ENCODE peak calls at places on chromosome 4, in seven cellular contexts. One of them, this sample, is unnamed.

GRCh38 chr4:99821918-99822503 is 5.4 kb downstream of the DAPP1 start:
- DNase-seq in T-helper 9 cell: no peak
- DNase-seq in effector memory CD8-positive, alpha-beta T cell: no peak
- DNase-seq in brain microvascular endothelial cell: no peak
- DNase-seq in AG09309: no peak
- DNase-seq in breast epithelium: no peak
- DNase-seq in NCI-H2081: no peak
- DNase-seq in this sample: no peak

GRCh38 chr4:140688711-140689598 is 67.2 kb downstream of the TBC1D9 start:
- DNase-seq in NCI-H2081: no peak
- DNase-seq in AG09309: no peak
- DNase-seq in breast epithelium: no peak
- DNase-seq in brain microvascular endothelial cell: no peak
- DNase-seq in T-helper 9 cell: no peak
- DNase-seq in effector memory CD8-positive, alpha-beta T cell: no peak
- DNase-seq in this sample: no peak

GRCh38 chr4:8376361-8377102 is 64.0 kb downstream of the ACOX3 start:
- DNase-seq in NCI-H2081: peak
- DNase-seq in AG09309: no peak
- DNase-seq in T-helper 9 cell: no peak
- DNase-seq in breast epithelium: no peak
- DNase-seq in brain microvascular endothelial cell: peak
- DNase-seq in effector memory CD8-positive, alpha-beta T cell: no peak
- DNase-seq in this sample: no peak

GRCh38 chr4:76016383-76016782 is 6.9 kb downstream of the CXCL10 start:
- DNase-seq in AG09309: no peak
- DNase-seq in T-helper 9 cell: no peak
- DNase-seq in brain microvascular endothelial cell: no peak
- DNase-seq in breast epithelium: no peak
- DNase-seq in effector memory CD8-positive, alpha-beta T cell: no peak
- DNase-seq in NCI-H2081: no peak
- DNase-seq in this sample: no peak

GRCh38 chr4:78864405-78865024 is 74.7 kb downstream of the PAQR3 start:
- DNase-seq in brain microvascular endothelial cell: peak
- DNase-seq in T-helper 9 cell: no peak
- DNase-seq in breast epithelium: no peak
- DNase-seq in NCI-H2081: peak
- DNase-seq in AG09309: peak
- DNase-seq in effector memory CD8-positive, alpha-beta T cell: peak
- DNase-seq in this sample: no peak

GRCh38 chr4:11618666-11619282 is 190.1 kb upstream of the HS3ST1 start:
- DNase-seq in breast epithelium: no peak
- DNase-seq in effector memory CD8-positive, alpha-beta T cell: no peak
- DNase-seq in NCI-H2081: no peak
- DNase-seq in AG09309: no peak
- DNase-seq in T-helper 9 cell: no peak
- DNase-seq in brain microvascular endothelial cell: no peak
- DNase-seq in this sample: no peak

GRCh38 chr4:1084796-1085403 is 28.5 kb downstream of the RNF212 start:
- DNase-seq in effector memory CD8-positive, alpha-beta T cell: no peak
- DNase-seq in NCI-H2081: no peak
- DNase-seq in AG09309: no peak
- DNase-seq in brain microvascular endothelial cell: no peak
- DNase-seq in breast epithelium: no peak
- DNase-seq in T-helper 9 cell: no peak
- DNase-seq in this sample: no peak

GRCh38 chr4:54099959-54100606 is at the start of gene GSX2:
- DNase-seq in breast epithelium: no peak
- DNase-seq in T-helper 9 cell: no peak
- DNase-seq in NCI-H2081: no peak
- DNase-seq in brain microvascular endothelial cell: no peak
- DNase-seq in AG09309: no peak
- DNase-seq in effector memory CD8-positive, alpha-beta T cell: no peak
- DNase-seq in this sample: no peak

GRCh38 chr4:126495163-126495752 is 1137.5 kb upstream of the INTU start:
- DNase-seq in NCI-H2081: no peak
- DNase-seq in effector memory CD8-positive, alpha-beta T cell: no peak
- DNase-seq in breast epithelium: no peak
- DNase-seq in T-helper 9 cell: no peak
- DNase-seq in brain microvascular endothelial cell: no peak
- DNase-seq in AG09309: no peak
- DNase-seq in this sample: no peak

GRCh38 chr4:102825261-102826071 is 1.9 kb downstream of the UBE2D3 start:
- DNase-seq in breast epithelium: peak
- DNase-seq in effector memory CD8-positive, alpha-beta T cell: no peak
- DNase-seq in brain microvascular endothelial cell: peak
- DNase-seq in NCI-H2081: peak
- DNase-seq in AG09309: no peak
- DNase-seq in T-helper 9 cell: no peak
- DNase-seq in this sample: no peak

GRCh38 chr4:78612398-78613005 is 60.9 kb downstream of the ANXA3 start:
- DNase-seq in AG09309: no peak
- DNase-seq in T-helper 9 cell: no peak
- DNase-seq in effector memory CD8-positive, alpha-beta T cell: no peak
- DNase-seq in breast epithelium: no peak
- DNase-seq in NCI-H2081: peak
- DNase-seq in brain microvascular endothelial cell: peak
- DNase-seq in this sample: no peak

GRCh38 chr4:128228778-128229457 is 58.7 kb downstream of the PGRMC2 start:
- DNase-seq in AG09309: peak
- DNase-seq in NCI-H2081: no peak
- DNase-seq in breast epithelium: no peak
- DNase-seq in effector memory CD8-positive, alpha-beta T cell: no peak
- DNase-seq in brain microvascular endothelial cell: no peak
- DNase-seq in T-helper 9 cell: no peak
- DNase-seq in this sample: no peak

GRCh38 chr4:124743711-124744110 is 31.2 kb upstream of the ANKRD50 start:
- DNase-seq in T-helper 9 cell: no peak
- DNase-seq in brain microvascular endothelial cell: no peak
- DNase-seq in breast epithelium: no peak
- DNase-seq in NCI-H2081: no peak
- DNase-seq in AG09309: no peak
- DNase-seq in effector memory CD8-positive, alpha-beta T cell: no peak
- DNase-seq in this sample: no peak

GRCh38 chr4:81482344-81482743 is 10.6 kb upstream of the RASGEF1B start:
- DNase-seq in breast epithelium: no peak
- DNase-seq in brain microvascular endothelial cell: no peak
- DNase-seq in effector memory CD8-positive, alpha-beta T cell: no peak
- DNase-seq in NCI-H2081: no peak
- DNase-seq in AG09309: no peak
- DNase-seq in T-helper 9 cell: no peak
- DNase-seq in this sample: no peak

GRCh38 chr4:158163941-158164665 is 8.7 kb downstream of the GASK1B start:
- DNase-seq in T-helper 9 cell: no peak
- DNase-seq in NCI-H2081: no peak
- DNase-seq in breast epithelium: no peak
- DNase-seq in effector memory CD8-positive, alpha-beta T cell: no peak
- DNase-seq in brain microvascular endothelial cell: no peak
- DNase-seq in AG09309: no peak
- DNase-seq in this sample: no peak

GRCh38 chr4:173807347-173807746 is 277.3 kb upstream of the HAND2 start:
- DNase-seq in T-helper 9 cell: no peak
- DNase-seq in breast epithelium: peak
- DNase-seq in effector memory CD8-positive, alpha-beta T cell: no peak
- DNase-seq in NCI-H2081: no peak
- DNase-seq in AG09309: no peak
- DNase-seq in brain microvascular endothelial cell: no peak
- DNase-seq in this sample: no peak

GRCh38 chr4:128384091-128384520 is 96.5 kb upstream of the PGRMC2 start:
- DNase-seq in effector memory CD8-positive, alpha-beta T cell: no peak
- DNase-seq in breast epithelium: no peak
- DNase-seq in brain microvascular endothelial cell: peak
- DNase-seq in T-helper 9 cell: no peak
- DNase-seq in AG09309: peak
- DNase-seq in NCI-H2081: no peak
- DNase-seq in this sample: no peak

GRCh38 chr4:164304240-164304639 is 449.7 kb upstream of the SMIM31 start:
- DNase-seq in effector memory CD8-positive, alpha-beta T cell: no peak
- DNase-seq in NCI-H2081: no peak
- DNase-seq in AG09309: no peak
- DNase-seq in T-helper 9 cell: no peak
- DNase-seq in breast epithelium: no peak
- DNase-seq in brain microvascular endothelial cell: no peak
- DNase-seq in this sample: no peak

GRCh38 chr4:89214308-89214707 is 93.3 kb downstream of the GPRIN3 start:
- DNase-seq in breast epithelium: no peak
- DNase-seq in NCI-H2081: no peak
- DNase-seq in T-helper 9 cell: no peak
- DNase-seq in brain microvascular endothelial cell: no peak
- DNase-seq in AG09309: no peak
- DNase-seq in effector memory CD8-positive, alpha-beta T cell: no peak
- DNase-seq in this sample: no peak

GRCh38 chr4:100224160-100224559 is 33.9 kb upstream of the DDIT4L start:
- DNase-seq in effector memory CD8-positive, alpha-beta T cell: no peak
- DNase-seq in AG09309: no peak
- DNase-seq in breast epithelium: no peak
- DNase-seq in T-helper 9 cell: no peak
- DNase-seq in NCI-H2081: no peak
- DNase-seq in brain microvascular endothelial cell: no peak
- DNase-seq in this sample: no peak

GRCh38 chr4:38310446-38311043 is 350.3 kb downstream of the PTTG2 start:
- DNase-seq in NCI-H2081: no peak
- DNase-seq in breast epithelium: no peak
- DNase-seq in effector memory CD8-positive, alpha-beta T cell: peak
- DNase-seq in T-helper 9 cell: peak
- DNase-seq in brain microvascular endothelial cell: no peak
- DNase-seq in AG09309: no peak
- DNase-seq in this sample: peak

GRCh38 chr4:10456270-10457254 is 664 bp downstream of the ZNF518B start:
- DNase-seq in AG09309: no peak
- DNase-seq in brain microvascular endothelial cell: peak
- DNase-seq in effector memory CD8-positive, alpha-beta T cell: peak
- DNase-seq in NCI-H2081: peak
- DNase-seq in T-helper 9 cell: peak
- DNase-seq in breast epithelium: no peak
- DNase-seq in this sample: peak

GRCh38 chr4:8599657-8600056 is 7.1 kb downstream of the CPZ start:
- DNase-seq in NCI-H2081: no peak
- DNase-seq in breast epithelium: no peak
- DNase-seq in AG09309: peak
- DNase-seq in brain microvascular endothelial cell: peak
- DNase-seq in T-helper 9 cell: no peak
- DNase-seq in effector memory CD8-positive, alpha-beta T cell: no peak
- DNase-seq in this sample: no peak

GRCh38 chr4:135365065-135365464 is 1163.5 kb upstream of the PABPC4L start:
- DNase-seq in NCI-H2081: no peak
- DNase-seq in T-helper 9 cell: no peak
- DNase-seq in AG09309: no peak
- DNase-seq in effector memory CD8-positive, alpha-beta T cell: no peak
- DNase-seq in breast epithelium: no peak
- DNase-seq in brain microvascular endothelial cell: no peak
- DNase-seq in this sample: no peak

GRCh38 chr4:170022211-170022610 is 4.0 kb downstream of the MFAP3L start:
- DNase-seq in AG09309: no peak
- DNase-seq in breast epithelium: no peak
- DNase-seq in effector memory CD8-positive, alpha-beta T cell: no peak
- DNase-seq in NCI-H2081: no peak
- DNase-seq in T-helper 9 cell: no peak
- DNase-seq in brain microvascular endothelial cell: no peak
- DNase-seq in this sample: no peak

GRCh38 chr4:154528866-154529265 is 21.3 kb downstream of the PLRG1 start:
- DNase-seq in brain microvascular endothelial cell: no peak
- DNase-seq in AG09309: no peak
- DNase-seq in effector memory CD8-positive, alpha-beta T cell: no peak
- DNase-seq in NCI-H2081: no peak
- DNase-seq in breast epithelium: peak
- DNase-seq in T-helper 9 cell: no peak
- DNase-seq in this sample: no peak

GRCh38 chr4:21753084-21753760 is 195.3 kb downstream of the KCNIP4 start:
- DNase-seq in NCI-H2081: no peak
- DNase-seq in effector memory CD8-positive, alpha-beta T cell: no peak
- DNase-seq in AG09309: no peak
- DNase-seq in brain microvascular endothelial cell: peak
- DNase-seq in T-helper 9 cell: no peak
- DNase-seq in breast epithelium: no peak
- DNase-seq in this sample: no peak

GRCh38 chr4:15893967-15894366 is 44.6 kb downstream of the FGFBP1 start:
- DNase-seq in breast epithelium: no peak
- DNase-seq in NCI-H2081: no peak
- DNase-seq in brain microvascular endothelial cell: peak
- DNase-seq in effector memory CD8-positive, alpha-beta T cell: no peak
- DNase-seq in T-helper 9 cell: no peak
- DNase-seq in AG09309: peak
- DNase-seq in this sample: no peak

GRCh38 chr4:71186566-71187398 is 152.0 kb upstream of the SLC4A4 start:
- DNase-seq in AG09309: no peak
- DNase-seq in breast epithelium: no peak
- DNase-seq in T-helper 9 cell: peak
- DNase-seq in NCI-H2081: peak
- DNase-seq in effector memory CD8-positive, alpha-beta T cell: peak
- DNase-seq in brain microvascular endothelial cell: no peak
- DNase-seq in this sample: no peak

GRCh38 chr4:913280-913618 is 18.9 kb downstream of the GAK start:
- DNase-seq in effector memory CD8-positive, alpha-beta T cell: no peak
- DNase-seq in NCI-H2081: no peak
- DNase-seq in brain microvascular endothelial cell: no peak
- DNase-seq in breast epithelium: no peak
- DNase-seq in T-helper 9 cell: no peak
- DNase-seq in AG09309: no peak
- DNase-seq in this sample: no peak

GRCh38 chr4:155353923-155354540 is 22.7 kb downstream of the MAP9 start:
- DNase-seq in NCI-H2081: peak
- DNase-seq in AG09309: peak
- DNase-seq in brain microvascular endothelial cell: peak
- DNase-seq in effector memory CD8-positive, alpha-beta T cell: peak
- DNase-seq in T-helper 9 cell: no peak
- DNase-seq in breast epithelium: no peak
- DNase-seq in this sample: no peak

GRCh38 chr4:40811886-40812857 is 62.4 kb downstream of the NSUN7 start:
- DNase-seq in AG09309: peak
- DNase-seq in NCI-H2081: no peak
- DNase-seq in T-helper 9 cell: no peak
- DNase-seq in effector memory CD8-positive, alpha-beta T cell: no peak
- DNase-seq in breast epithelium: no peak
- DNase-seq in brain microvascular endothelial cell: no peak
- DNase-seq in this sample: no peak

This sample was measured in effector CD8-positive, alpha-beta T cell.